ENCODE peak calls at places on chromosomes 6 and 20, in four cellular contexts. G is activated gamma-delta T cell; C is naive B cell; W is stimulated activated CD4-positive, alpha-beta T cell treated with anti-CD3 and anti-CD28 coated beads, Interleukin-4, amount 100 ng/mL, for 48 hours. A is an unnamed sample.

GRCh38 chr6:101429291-101429690 is 35.8 kb downstream of the GRIK2 start:
- DNase-seq in W (no peak), G (no peak), C (no peak), A (no peak)

GRCh38 chr20:36472656-36473071 is 68.7 kb upstream of the MYL9 start:
- DNase-seq in G (no peak), C (no peak), W (no peak), A (no peak)

GRCh38 chr6:15447546-15448232 is 201.8 kb downstream of the JARID2 start:
- DNase-seq in G (no peak), W (no peak), C (no peak), A (no peak)

GRCh38 chr20:6959900-6960312 is 192.4 kb downstream of the BMP2 start:
- DNase-seq in G (no peak), W (no peak), C (no peak), A (no peak)

GRCh38 chr6:44739163-44739562 is 351.7 kb downstream of the CDC5L start:
- DNase-seq in W (no peak), G (no peak), C (no peak), A (no peak)

GRCh38 chr6:154154389-154154967 is 115.4 kb downstream of the OPRM1 start:
- DNase-seq in W (peak), C (peak), G (no peak), A (no peak)

GRCh38 chr6:57195457-57195856 is 23.3 kb downstream of the BAG2 start:
- DNase-seq in C (no peak), W (no peak), G (no peak), A (no peak)

GRCh38 chr6:17305219-17306001 is 24.2 kb downstream of the RBM24 start:
- DNase-seq in C (no peak), G (no peak), W (no peak), A (no peak)

GRCh38 chr6:42786525-42786985 is 4.7 kb downstream of the BICRAL start:
- DNase-seq in C (no peak), G (no peak), W (no peak), A (no peak)

GRCh38 chr6:16622193-16622592 is 139.1 kb downstream of the ATXN1 start:
- DNase-seq in G (no peak), W (no peak), C (no peak), A (no peak)

GRCh38 chr6:130178692-130179091 is 44.1 kb downstream of the SAMD3 start:
- DNase-seq in W (no peak), C (no peak), G (no peak), A (no peak)

GRCh38 chr6:819122-819521 is 126.2 kb upstream of the EXOC2 start:
- DNase-seq in W (no peak), C (no peak), G (no peak), A (no peak)

GRCh38 chr6:30725713-30726505 is 5.8 kb downstream of the TUBB start:
- DNase-seq in G (no peak), C (no peak), W (no peak), A (no peak)

GRCh38 chr20:35952480-35953410 is 1.6 kb downstream of the SCAND1 start:
- DNase-seq in G (no peak), C (peak), W (no peak), A (no peak)

GRCh38 chr20:47960769-47961525 is 175.7 kb upstream of the SULF2 start:
- DNase-seq in C (no peak), G (no peak), W (no peak), A (no peak)

GRCh38 chr6:145276746-145277145 is 458.6 kb downstream of the EPM2A start:
- DNase-seq in C (no peak), G (no peak), W (no peak), A (no peak)

GRCh38 chr20:56181593-56181992 is 66.9 kb upstream of the MC3R start:
- DNase-seq in W (no peak), G (no peak), C (no peak), A (no peak)

GRCh38 chr20:17543531-17543961 is 12.4 kb upstream of the BFSP1 start:
- DNase-seq in C (no peak), W (no peak), G (no peak), A (no peak)

GRCh38 chr6:113182370-113183141 is 674.6 kb upstream of the MARCKS start:
- DNase-seq in C (no peak), G (no peak), W (no peak), A (no peak)

GRCh38 chr6:22906091-22906549 is 336.8 kb downstream of the HDGFL1 start:
- DNase-seq in G (no peak), C (no peak), W (no peak), A (no peak)

GRCh38 chr6:48765352-48765961 is 654.5 kb upstream of the PTCHD4 start:
- DNase-seq in C (no peak), W (no peak), G (no peak), A (no peak)

GRCh38 chr6:150413768-150414167 is 45.0 kb downstream of the IYD start:
- DNase-seq in G (no peak), W (no peak), C (no peak), A (no peak)

GRCh38 chr6:119890470-119890869 is 540.9 kb upstream of the MAN1A1 start:
- DNase-seq in W (no peak), C (no peak), G (no peak), A (no peak)

GRCh38 chr20:50968289-50968688 is 9.7 kb downstream of the MOCS3 start:
- DNase-seq in C (no peak), W (no peak), G (no peak), A (no peak)

GRCh38 chr20:3804254-3804751 is 8.2 kb downstream of the CDC25B start:
- DNase-seq in G (no peak), C (no peak), W (no peak), A (no peak)

GRCh38 chr20:24998631-24999445 is 6.3 kb upstream of the APMAP start:
- DNase-seq in C (no peak), W (no peak), G (no peak), A (no peak)

GRCh38 chr6:56649053-56649769 is 6.5 kb upstream of the DST start:
- DNase-seq in G (no peak), C (no peak), W (no peak), A (no peak)

GRCh38 chr6:20211941-20212391 is 303 bp downstream of the MBOAT1 start:
- DNase-seq in G (peak), C (no peak), W (no peak), A (no peak)

GRCh38 chr6:41156771-41157170 is 2.6 kb upstream of the TREML1 start:
- DNase-seq in C (no peak), G (no peak), W (no peak), A (no peak)

GRCh38 chr20:12414446-12415274 is 497.0 kb downstream of the BTBD3 start:
- DNase-seq in G (no peak), C (no peak), W (no peak), A (no peak)

GRCh38 chr20:23437126-23437894 is 2.2 kb upstream of the CSTL1 start:
- DNase-seq in W (no peak), C (no peak), G (no peak), A (no peak)

GRCh38 chr20:58623579-58624473 is 27.3 kb upstream of the STX16 start:
- DNase-seq in G (no peak), C (no peak), W (no peak), A (no peak)

GRCh38 chr6:72322778-72323177 is 299.1 kb upstream of the KCNQ5 start:
- DNase-seq in W (no peak), C (no peak), G (no peak), A (no peak)

GRCh38 chr6:151493495-151494234 is at the start of gene CCDC170:
- DNase-seq in G (peak), W (no peak), C (peak), A (peak)